ENCODE peak calls at places on chromosomes 3 and 15, in eight cellular contexts. D, V, C, A, Q, S, E and N are unnamed samples.

GRCh38 chr15:29749365-29750086 is 72.7 kb downstream of the TJP1 start:
- ATAC-seq in C (no peak), V (peak), E (peak), D (peak), Q (no peak), A (no peak), S (no peak), N (no peak)

GRCh38 chr3:10389995-10390394 is 69.1 kb upstream of the SEC13 start:
- ATAC-seq in S (peak), A (peak), D (no peak), Q (no peak), E (no peak), V (no peak), C (no peak), N (no peak)

GRCh38 chr3:155701882-155702465 is 42.9 kb downstream of the PLCH1 start:
- ATAC-seq in D (peak), E (peak), V (peak), A (peak), S (peak), C (peak), Q (peak), N (peak)

GRCh38 chr3:125356140-125357026 is 18.7 kb downstream of the ZNF148 start:
- ATAC-seq in A (peak), E (peak), C (no peak), V (no peak), S (no peak), Q (no peak), D (no peak), N (no peak)

GRCh38 chr15:69132935-69133861 is 27.2 kb upstream of the GLCE start:
- ATAC-seq in A (no peak), E (peak), C (no peak), V (no peak), S (peak), D (no peak), Q (no peak), N (no peak)

GRCh38 chr3:33071946-33072345 is 25.0 kb downstream of the GLB1 start:
- ATAC-seq in V (no peak), Q (no peak), E (no peak), C (no peak), A (no peak), D (no peak), S (no peak), N (no peak)

GRCh38 chr15:46296002-46296401 is 661.2 kb downstream of the SQOR start:
- ATAC-seq in Q (no peak), V (no peak), C (no peak), A (no peak), S (no peak), D (no peak), E (no peak), N (no peak)

GRCh38 chr3:37499820-37500219 is 325.4 kb upstream of the LRRFIP2 start:
- ATAC-seq in D (no peak), S (no peak), A (no peak), V (no peak), C (no peak), Q (no peak), E (no peak), N (no peak)

GRCh38 chr3:27802425-27802824 is 80.3 kb upstream of the EOMES start:
- ATAC-seq in A (no peak), C (no peak), Q (no peak), E (no peak), S (no peak), D (no peak), V (no peak), N (no peak)

DNA sequence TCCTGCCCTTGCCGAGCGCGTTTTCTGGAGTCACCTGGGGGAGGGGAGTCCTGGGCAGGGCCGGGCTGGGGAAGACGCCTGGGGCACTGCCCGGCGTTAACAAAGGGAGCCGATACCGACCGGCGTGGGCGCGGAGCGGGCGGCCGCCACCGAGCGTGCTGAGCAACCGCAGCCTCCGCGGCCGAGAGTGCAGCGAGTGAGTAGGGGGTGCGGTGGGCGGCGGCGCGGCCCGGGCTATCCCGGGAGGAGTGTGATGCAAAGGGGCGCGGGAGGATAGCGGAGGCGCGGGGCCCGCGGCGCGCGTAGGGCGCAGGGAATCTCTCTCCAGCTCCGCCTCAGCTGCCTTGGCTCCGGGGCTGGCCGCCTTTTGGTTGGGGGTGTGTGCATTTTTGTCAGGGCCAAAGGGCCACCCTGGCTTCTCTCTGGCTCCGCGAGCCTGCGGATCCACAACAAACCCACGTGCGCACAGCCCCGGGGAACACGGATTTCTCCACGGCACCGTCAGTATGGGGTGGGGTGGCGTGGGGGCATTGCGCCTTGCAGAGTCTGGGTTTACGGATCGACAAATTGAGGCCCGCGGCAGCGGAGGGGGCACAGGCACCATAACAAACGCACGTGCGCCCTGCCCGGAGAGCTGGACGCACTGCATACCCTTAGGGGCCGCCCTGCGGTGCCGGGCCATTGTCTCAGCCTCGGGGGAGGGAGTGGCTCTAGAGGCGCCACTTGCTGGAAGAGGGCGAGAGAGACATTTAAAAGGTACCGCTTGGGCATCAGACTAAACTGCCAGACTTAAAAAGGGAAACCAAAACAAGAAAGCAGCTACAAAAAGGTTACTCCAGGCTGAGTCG is 537 bp downstream of the ST6GAL1 start:
- ATAC-seq in E (peak), C (peak), Q (peak), A (peak), S (peak), D (peak), V (peak), N (peak)
- TF ChIP-seq POLR2AphosphoS5 in E (no peak), C (no peak), Q (no peak), A (no peak), S (no peak), D (no peak), V (no peak), N (peak)

DNA sequence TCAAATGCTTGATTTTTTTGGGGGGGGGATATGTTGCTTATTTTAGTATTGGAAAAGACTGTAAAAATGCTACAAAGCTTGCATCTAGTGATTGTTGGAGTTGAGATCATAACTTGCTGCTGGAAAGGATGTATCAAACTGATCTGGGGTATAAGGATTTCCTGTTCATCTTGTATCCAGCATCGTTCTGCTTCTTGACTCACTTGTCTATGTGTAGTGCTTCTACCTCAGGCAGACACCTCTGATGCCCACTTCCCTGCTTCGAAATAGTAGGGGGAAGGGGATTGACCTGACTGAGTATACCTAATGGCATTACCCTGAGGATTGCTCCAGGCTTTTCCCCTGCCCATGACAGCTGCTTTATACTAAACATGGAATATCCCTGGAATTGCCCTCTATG is 42.7 kb downstream of the STT3B start:
- ATAC-seq in S (no peak), A (peak), C (no peak), V (no peak), Q (no peak), D (peak), E (no peak), N (no peak)
- TF ChIP-seq POLR2AphosphoS5 in S (no peak), A (no peak), C (no peak), V (no peak), Q (no peak), D (no peak), E (no peak), N (no peak)

DNA sequence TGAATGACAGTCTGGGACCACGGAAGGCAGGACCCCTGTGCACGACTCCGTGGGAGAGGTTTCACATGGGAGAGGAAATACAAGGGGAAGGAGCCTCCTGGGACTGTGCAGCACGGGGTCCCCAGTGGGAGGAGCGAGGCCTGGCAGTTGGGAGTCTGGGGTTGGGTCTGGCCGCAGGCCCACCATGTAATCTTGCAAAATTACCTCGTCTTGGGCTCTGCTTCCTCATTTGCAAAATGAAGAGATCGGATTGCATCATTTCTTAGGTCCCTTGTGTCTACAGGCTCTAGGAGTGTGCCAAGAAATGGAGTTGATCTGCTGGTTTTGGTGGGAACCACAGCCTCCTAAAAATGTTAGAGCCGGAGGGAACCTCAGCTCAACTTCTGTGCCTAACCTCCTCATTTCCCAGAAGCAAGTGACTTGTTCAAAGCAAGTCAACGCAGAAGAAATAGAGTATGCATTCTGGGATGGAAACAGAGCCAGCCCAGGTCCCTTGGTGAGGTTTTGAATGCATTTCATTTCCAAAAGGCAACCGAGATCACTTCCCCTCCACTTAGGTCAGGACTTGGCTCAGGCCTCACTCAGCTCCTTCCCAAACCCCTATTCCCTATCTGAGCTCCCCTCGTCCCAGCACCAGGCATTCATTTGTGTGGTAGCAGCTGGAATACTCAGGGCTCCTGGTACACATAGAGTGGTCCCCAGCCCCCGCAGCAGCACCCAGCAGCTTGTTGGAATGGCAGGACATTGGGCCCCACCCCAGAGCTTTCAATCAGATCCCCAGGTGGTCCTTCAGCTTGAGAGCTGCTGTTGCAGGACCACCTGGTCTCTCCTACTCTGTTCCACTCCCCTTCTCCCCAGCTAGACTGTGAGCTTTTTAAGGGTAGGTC is 267.7 kb downstream of the XXYLT1 start:
- ATAC-seq in Q (peak), D (no peak), V (no peak), E (no peak), A (peak), S (peak), C (no peak), N (peak)
- TF ChIP-seq POLR2AphosphoS5 in Q (no peak), D (no peak), V (no peak), E (no peak), A (no peak), S (no peak), C (no peak), N (peak)

DNA sequence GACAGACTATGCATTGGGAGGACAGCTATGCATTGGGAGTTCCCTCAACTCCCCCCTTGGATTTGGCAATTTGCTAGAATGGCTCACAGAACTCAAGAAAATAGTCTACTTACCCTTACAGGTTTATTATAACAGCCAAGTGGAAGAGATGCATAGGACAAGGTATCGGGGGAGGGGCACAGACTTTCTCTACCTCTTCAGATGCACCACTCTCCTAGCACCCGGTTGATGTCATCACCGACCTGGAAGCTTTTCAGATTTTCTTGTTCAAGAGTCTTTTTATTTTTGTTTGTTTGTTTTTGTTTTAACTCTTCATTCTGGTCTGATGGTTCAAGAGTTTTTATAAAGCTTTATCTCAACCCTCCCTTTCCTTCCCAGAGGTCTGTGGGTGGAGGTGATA is 20.7 kb upstream of the ADAMTS9 start:
- ATAC-seq in D (no peak), Q (no peak), E (no peak), A (no peak), V (no peak), C (no peak), S (no peak), N (no peak)
- TF ChIP-seq POLR2AphosphoS5 in D (no peak), Q (no peak), E (no peak), A (no peak), V (no peak), C (no peak), S (no peak), N (no peak)

GRCh38 chr3:134388748-134389485 is 14.7 kb upstream of the AMOTL2 start:
- ATAC-seq in A (peak), S (no peak), V (no peak), Q (no peak), C (no peak), D (peak), E (no peak), N (no peak)
- TF ChIP-seq POLR2AphosphoS5 in A (no peak), S (no peak), V (no peak), Q (no peak), C (no peak), D (no peak), E (no peak), N (no peak)

DNA sequence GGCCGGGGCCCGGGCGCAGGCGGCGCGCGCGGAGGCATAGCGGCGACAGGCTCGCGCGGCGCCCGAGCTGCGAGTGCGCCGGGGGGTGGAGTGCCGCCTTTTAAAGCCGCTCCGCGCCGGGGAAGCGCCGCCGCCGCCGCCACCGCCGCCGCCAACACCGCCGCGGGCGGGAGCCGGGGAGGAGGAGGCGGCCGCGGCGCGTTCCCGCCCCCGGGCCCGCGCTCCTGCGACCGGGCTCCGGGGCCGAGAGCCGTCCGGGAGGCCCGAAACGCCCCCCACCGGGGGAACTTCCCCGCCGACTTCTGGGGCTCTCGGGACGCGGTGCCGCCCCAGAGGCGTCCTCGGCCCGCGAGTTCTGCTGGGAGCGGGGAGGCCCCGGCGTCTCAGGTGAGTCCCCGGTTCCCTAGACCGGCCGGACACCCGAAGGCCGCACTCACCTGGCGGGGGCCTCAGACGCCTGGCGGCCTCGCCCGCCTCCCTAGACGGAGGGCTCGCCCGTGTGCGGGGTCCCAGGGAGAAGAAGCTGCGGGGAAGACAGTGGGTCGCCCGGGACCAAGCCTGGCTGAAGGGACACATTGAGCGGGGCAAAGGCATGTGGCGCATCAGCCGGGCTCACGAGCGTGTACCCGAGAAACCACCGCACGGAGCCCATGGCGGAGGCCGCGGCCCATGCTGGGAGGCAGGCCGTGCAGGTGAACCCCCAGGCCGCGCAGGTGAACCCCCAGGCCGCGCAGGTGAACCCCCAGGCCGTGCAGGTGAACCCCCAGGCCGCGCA is at the start of gene PCSK6:
- ATAC-seq in C (peak), V (peak), A (no peak), E (peak), S (peak), Q (peak), D (peak), N (peak)
- TF ChIP-seq POLR2AphosphoS5 in C (no peak), V (no peak), A (no peak), E (no peak), S (no peak), Q (no peak), D (no peak), N (no peak)

GRCh38 chr15:99100245-99101173 is 4.4 kb upstream of the SYNM start:
- ATAC-seq in C (peak), S (peak), Q (peak), V (peak), A (peak), E (peak), D (peak), N (peak)
- TF ChIP-seq POLR2AphosphoS5 in C (no peak), S (no peak), Q (no peak), V (no peak), A (no peak), E (no peak), D (no peak), N (peak)

GRCh38 chr15:44813231-44813630 is 76.9 kb downstream of the TRIM69 start:
- ATAC-seq in Q (no peak), S (peak), E (no peak), V (no peak), A (peak), C (no peak), D (no peak), N (no peak)
- TF ChIP-seq POLR2AphosphoS5 in Q (no peak), S (no peak), E (no peak), V (no peak), A (no peak), C (no peak), D (no peak), N (no peak)

GRCh38 chr15:70856884-70857546 is 3.1 kb upstream of the LARP6 start:
- ATAC-seq in E (no peak), Q (peak), S (peak), C (no peak), V (no peak), D (no peak), A (no peak), N (peak)
- TF ChIP-seq POLR2AphosphoS5 in E (no peak), Q (no peak), S (peak), C (no peak), V (no peak), D (no peak), A (no peak), N (peak)

DNA sequence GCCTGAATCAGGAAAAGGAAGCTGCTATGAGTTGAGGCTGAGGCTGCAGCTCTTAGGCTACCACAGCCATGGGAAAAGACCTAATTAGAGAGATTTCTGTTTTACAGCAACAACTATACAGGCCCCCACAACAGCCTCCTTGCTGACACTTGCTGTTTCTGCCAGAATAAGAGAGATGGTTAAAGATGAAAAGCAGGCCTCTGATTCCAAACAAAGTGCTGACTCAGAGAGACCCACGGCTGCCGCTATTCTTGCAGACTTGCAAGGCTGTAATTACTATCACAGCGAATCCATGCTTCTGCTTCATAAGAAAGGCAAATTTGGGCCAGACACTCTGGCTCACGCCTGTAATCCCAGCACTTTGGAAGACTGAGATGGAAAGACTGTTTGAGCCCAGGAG is 41.8 kb downstream of the MCF2L2 start:
- ATAC-seq in V (no peak), Q (no peak), E (no peak), S (no peak), D (no peak), A (no peak), C (no peak), N (no peak)
- TF ChIP-seq POLR2AphosphoS5 in V (no peak), Q (no peak), E (no peak), S (no peak), D (no peak), A (no peak), C (no peak), N (no peak)